ENCODE peak calls at places on chromosomes 12 and 14, in seven cellular contexts. Q is DMS153, B is LHCN-M2, J is hypothalamus, P is brain microvascular endothelial cell, Z is astrocyte, T is NCI-H1105. S is an unnamed sample.

GRCh38 chr14:91303091-91303923 is 58.8 kb upstream of the GPR68 start:
- DNase-seq in Q (no peak), B (no peak), J (no peak), P (no peak), Z (no peak), T (no peak), S (no peak)

GRCh38 chr14:104687601-104688504 is 1.6 kb upstream of the INF2 start:
- DNase-seq in Q (no peak), B (peak), J (no peak), P (no peak), Z (peak), T (peak), S (peak)

GRCh38 chr14:64296561-64296960 is 2.4 kb upstream of the ESR2 start:
- DNase-seq in Q (peak), B (peak), J (no peak), P (peak), Z (no peak), T (no peak), S (no peak)

GRCh38 chr12:124243936-124244335 is 51.0 kb upstream of the RFLNA start:
- DNase-seq in Q (no peak), B (no peak), J (no peak), P (no peak), Z (no peak), T (no peak), S (no peak)

GRCh38 chr14:24198845-24199524 is 3.7 kb upstream of the TM9SF1 start:
- DNase-seq in Q (no peak), B (no peak), J (no peak), P (no peak), Z (no peak), T (no peak), S (no peak)

GRCh38 chr14:70180718-70181117 is 8.0 kb downstream of the SLC8A3 start:
- DNase-seq in Q (no peak), B (no peak), J (no peak), P (no peak), Z (no peak), T (no peak), S (no peak)

GRCh38 chr12:76706099-76706498 is 57.8 kb upstream of the ZDHHC17 start:
- DNase-seq in Q (no peak), B (peak), J (no peak), P (no peak), Z (peak), T (no peak), S (no peak)

GRCh38 chr14:52314521-52315354 is 626 bp downstream of the PTGER2 start:
- DNase-seq in Q (no peak), B (peak), J (no peak), P (peak), Z (no peak), T (peak), S (peak)

GRCh38 chr12:65827827-65828231 is 3.5 kb downstream of the HMGA2 start:
- DNase-seq in Q (no peak), B (peak), J (no peak), P (no peak), Z (no peak), T (no peak), S (no peak)

GRCh38 chr12:27498761-27499160 is 25.2 kb upstream of the PPFIBP1 start:
- DNase-seq in Q (peak), B (peak), J (no peak), P (no peak), Z (no peak), T (no peak), S (no peak)

GRCh38 chr12:3233813-3234212 is 156.6 kb downstream of the TSPAN9 start:
- DNase-seq in Q (no peak), B (no peak), J (no peak), P (no peak), Z (no peak), T (no peak), S (peak)

GRCh38 chr14:68789002-68789797 is 3.7 kb downstream of the ZFP36L1 start:
- DNase-seq in Q (peak), B (peak), J (peak), P (peak), Z (peak), T (peak), S (peak)

GRCh38 chr12:24898185-24898584 is 50.7 kb downstream of the BCAT1 start:
- DNase-seq in Q (no peak), B (peak), J (no peak), P (no peak), Z (no peak), T (no peak), S (no peak)

GRCh38 chr12:106080111-106080732 is 58.5 kb downstream of the NUAK1 start:
- DNase-seq in Q (no peak), B (peak), J (no peak), P (peak), Z (peak), T (no peak), S (no peak)

GRCh38 chr14:22489247-22489551 is 99.8 kb downstream of the DAD1 start:
- DNase-seq in Q (no peak), B (no peak), J (no peak), P (no peak), Z (no peak), T (no peak), S (no peak)

GRCh38 chr12:67957383-67957782 is 31.9 kb upstream of the IFNG-AS1 start:
- DNase-seq in Q (peak), B (no peak), J (no peak), P (no peak), Z (no peak), T (no peak), S (no peak)

GRCh38 chr14:94021416-94022157 is 4.6 kb upstream of the OTUB2 start:
- DNase-seq in Q (no peak), B (no peak), J (no peak), P (no peak), Z (peak), T (no peak), S (no peak)

GRCh38 chr12:7581046-7581445 is 77.5 kb upstream of the CD163 start:
- DNase-seq in Q (no peak), B (no peak), J (no peak), P (no peak), Z (no peak), T (no peak), S (no peak)

GRCh38 chr12:93982847-93983315 is 165.5 kb upstream of the PLXNC1 start:
- DNase-seq in Q (no peak), B (peak), J (no peak), P (peak), Z (peak), T (peak), S (no peak)

GRCh38 chr12:49998453-49998852 is 25.7 kb downstream of the AQP6 start:
- DNase-seq in Q (no peak), B (no peak), J (no peak), P (no peak), Z (no peak), T (no peak), S (no peak)

GRCh38 chr12:131131808-131132117 is 178.1 kb downstream of the ADGRD1 start:
- DNase-seq in Q (no peak), B (no peak), J (no peak), P (no peak), Z (no peak), T (no peak), S (no peak)

GRCh38 chr14:71647086-71647784 is 285.0 kb upstream of the RGS6 start:
- DNase-seq in Q (peak), B (no peak), J (no peak), P (no peak), Z (no peak), T (peak), S (no peak)

GRCh38 chr12:15608931-15609330 is 180.3 kb downstream of the EPS8 start:
- DNase-seq in Q (no peak), B (no peak), J (no peak), P (no peak), Z (peak), T (no peak), S (no peak)

GRCh38 chr12:127480775-127481314 is 786.1 kb upstream of the TMEM132C start:
- DNase-seq in Q (no peak), B (no peak), J (no peak), P (no peak), Z (no peak), T (no peak), S (no peak)

GRCh38 chr12:9869307-9870161 is at the start of gene CLEC2B:
- DNase-seq in Q (no peak), B (peak), J (no peak), P (peak), Z (peak), T (no peak), S (peak)

GRCh38 chr12:1848146-1848545 is 27.8 kb downstream of the LRTM2 start:
- DNase-seq in Q (peak), B (no peak), J (no peak), P (no peak), Z (no peak), T (no peak), S (no peak)

GRCh38 chr14:91313154-91313850 is 68.8 kb upstream of the GPR68 start:
- DNase-seq in Q (no peak), B (no peak), J (no peak), P (no peak), Z (no peak), T (no peak), S (no peak)

GRCh38 chr14:50044040-50044651 is 72.2 kb downstream of the VCPKMT start:
- DNase-seq in Q (no peak), B (no peak), J (no peak), P (no peak), Z (no peak), T (no peak), S (no peak)

GRCh38 chr12:11607313-11608081 is 42.0 kb upstream of the ETV6 start:
- DNase-seq in Q (no peak), B (no peak), J (no peak), P (peak), Z (peak), T (no peak), S (no peak)

GRCh38 chr12:27539191-27539631 is 15.2 kb downstream of the PPFIBP1 start:
- DNase-seq in Q (no peak), B (no peak), J (no peak), P (peak), Z (no peak), T (no peak), S (no peak)

S was measured in Right ventricle myocardium inferior.